ENCODE peak calls at places on chromosomes 12 and 14, in six cellular contexts. W is HepG2, X is endothelial cell of umbilical vein, A is transverse colon, Y is IMR-90, U is stomach. S is an unnamed sample.
A peak's percentile ranks its signal among the peaks of the same experiment; 100 is the strongest.

GRCh38 chr14:37594238-37594915 is 672 bp downstream of the FOXA1 start:
- DNase-seq in Y (peak; percentile 80), A (peak; percentile 82), U (peak; percentile 82), W (peak; percentile 99), X (peak; percentile 80), S (peak; percentile 87)

GRCh38 chr14:78164226-78164853 is 5.8 kb upstream of the NRXN3 start:
- DNase-seq in W (peak; percentile 15), A (peak; percentile 31), U (peak; percentile 47), X (no peak), Y (no peak), S (peak; percentile 65)

GRCh38 chr12:24507827-24508226 is 441.1 kb downstream of the BCAT1 start:
- DNase-seq in U (no peak), W (no peak), X (no peak), A (no peak), Y (peak; percentile 10), S (no peak)

GRCh38 chr12:81221681-81222080 is 143.8 kb downstream of the ACSS3 start:
- DNase-seq in Y (no peak), A (no peak), W (no peak), X (no peak), U (no peak), S (no peak)

GRCh38 chr14:95260537-95261440 is 58.9 kb downstream of the CLMN start:
- DNase-seq in X (peak; percentile 80), Y (peak; percentile 39), U (no peak), W (no peak), A (no peak), S (no peak)

GRCh38 chr14:71206123-71206522 is 298.9 kb downstream of the PCNX1 start:
- DNase-seq in W (no peak), U (no peak), Y (no peak), X (no peak), A (no peak), S (no peak)

GRCh38 chr14:83611906-83612305 is 1918.0 kb upstream of the FLRT2 start:
- DNase-seq in Y (no peak), W (no peak), A (no peak), U (no peak), X (no peak), S (no peak)

GRCh38 chr12:125549836-125550235 is 484.6 kb downstream of the AACS start:
- DNase-seq in X (no peak), Y (no peak), A (no peak), W (no peak), U (no peak), S (no peak)

GRCh38 chr14:67416085-67416484 is 4.1 kb upstream of the PLEK2 start:
- DNase-seq in Y (no peak), U (no peak), W (no peak), X (no peak), A (no peak), S (peak; percentile 72)

GRCh38 chr12:96892104-96892503 is 15.0 kb upstream of the NEDD1 start:
- DNase-seq in X (no peak), U (no peak), Y (no peak), A (no peak), W (no peak), S (no peak)

GRCh38 chr12:15899282-15899870 is 11.8 kb upstream of the DERA start:
- DNase-seq in U (no peak), W (peak; percentile 30), X (peak; percentile 54), A (no peak), Y (no peak), S (no peak)

GRCh38 chr14:24159777-24160498 is 1.1 kb upstream of the IRF9 start:
- DNase-seq in U (no peak), W (no peak), Y (no peak), X (no peak), A (no peak), S (no peak)

GRCh38 chr14:22892488-22892887 is 9.5 kb downstream of the REM2 start:
- DNase-seq in Y (no peak), W (no peak), X (no peak), U (no peak), A (no peak), S (no peak)

GRCh38 chr12:48883305-48884171 is 17.9 kb upstream of the RND1 start:
- DNase-seq in Y (peak; percentile 24), A (no peak), X (peak; percentile 87), U (peak; percentile 83), W (peak; percentile 73), S (no peak)

GRCh38 chr12:26648584-26648983 is 184.4 kb downstream of the ITPR2 start:
- DNase-seq in X (peak; percentile 90), A (no peak), W (no peak), Y (peak; percentile 95), U (no peak), S (no peak)

GRCh38 chr14:38882533-38882932 is 220.5 kb downstream of the SEC23A start:
- DNase-seq in W (no peak), Y (peak; percentile 11), X (no peak), U (no peak), A (no peak), S (no peak)

GRCh38 chr12:114562654-114563053 is 121.3 kb downstream of the TBX3 start:
- DNase-seq in X (no peak), W (no peak), A (no peak), U (no peak), Y (no peak), S (no peak)

GRCh38 chr14:101463566-101464171 is 97.6 kb upstream of the DIO3 start:
- DNase-seq in X (no peak), W (no peak), U (no peak), Y (no peak), A (no peak), S (no peak)

GRCh38 chr14:68060198-68060597 is 240.6 kb downstream of the RAD51B start:
- DNase-seq in W (no peak), X (no peak), A (no peak), Y (no peak), U (no peak), S (no peak)

GRCh38 chr14:101102875-101103274 is 199.4 kb upstream of the RTL1 start:
- DNase-seq in Y (no peak), U (no peak), W (no peak), X (no peak), A (no peak), S (peak; percentile 14)

GRCh38 chr12:13167906-13168305 is 28.6 kb upstream of the EMP1 start:
- DNase-seq in X (no peak), U (no peak), A (no peak), Y (no peak), W (no peak), S (no peak)

GRCh38 chr12:128816643-128816920 is 7.2 kb downstream of the SLC15A4 start:
- DNase-seq in U (no peak), Y (no peak), W (no peak), X (no peak), A (no peak), S (no peak)

GRCh38 chr14:51356381-51356780 is 116.3 kb downstream of the TMX1 start:
- DNase-seq in A (no peak), W (no peak), Y (no peak), U (no peak), X (no peak), S (no peak)

GRCh38 chr14:64209428-64210165 is 84.6 kb downstream of the ESR2 start:
- DNase-seq in A (peak; percentile 30), X (no peak), Y (peak; percentile 71), U (no peak), W (no peak), S (peak; percentile 54)

GRCh38 chr12:42742691-42743090 is 153.1 kb upstream of the PRICKLE1 start:
- DNase-seq in A (no peak), Y (no peak), W (no peak), X (no peak), U (no peak), S (no peak)

GRCh38 chr14:61651355-61651754 is 44.0 kb upstream of the HIF1A start:
- DNase-seq in W (no peak), X (no peak), U (no peak), A (no peak), Y (no peak), S (no peak)

GRCh38 chr12:61694214-61694613 is 566.0 kb upstream of the USP15 start:
- DNase-seq in Y (no peak), A (no peak), W (no peak), X (no peak), U (no peak), S (no peak)

GRCh38 chr14:64826333-64826732 is 53.4 kb downstream of the SPTB start:
- DNase-seq in Y (peak; percentile 22), A (no peak), X (no peak), U (no peak), W (no peak), S (no peak)

GRCh38 chr12:130761537-130762318 is 45.6 kb upstream of the RIMBP2 start:
- DNase-seq in A (peak; percentile 26), U (no peak), W (peak; percentile 54), Y (peak; percentile 41), X (no peak), S (peak; percentile 77)

GRCh38 chr12:39081910-39082309 is 176.5 kb upstream of the CPNE8 start:
- DNase-seq in Y (no peak), A (no peak), X (no peak), W (no peak), U (no peak), S (no peak)

GRCh38 chr12:70933133-70933532 is 12.6 kb upstream of the PTPRR start:
- DNase-seq in X (no peak), U (no peak), Y (no peak), A (no peak), W (no peak), S (no peak)

GRCh38 chr12:70936414-70936813 is 15.9 kb upstream of the PTPRR start:
- DNase-seq in W (no peak), A (no peak), X (no peak), U (no peak), Y (no peak), S (no peak)
- H3K4me1 ChIP-seq in W (no peaks in the 10 kb centered on the region), A (no peaks in the 10 kb centered on the region), X (no peaks in the 10 kb centered on the region), U (no peaks in the 10 kb centered on the region), Y (no peaks in the 10 kb centered on the region), S (no peaks in the 10 kb centered on the region)

DNA sequence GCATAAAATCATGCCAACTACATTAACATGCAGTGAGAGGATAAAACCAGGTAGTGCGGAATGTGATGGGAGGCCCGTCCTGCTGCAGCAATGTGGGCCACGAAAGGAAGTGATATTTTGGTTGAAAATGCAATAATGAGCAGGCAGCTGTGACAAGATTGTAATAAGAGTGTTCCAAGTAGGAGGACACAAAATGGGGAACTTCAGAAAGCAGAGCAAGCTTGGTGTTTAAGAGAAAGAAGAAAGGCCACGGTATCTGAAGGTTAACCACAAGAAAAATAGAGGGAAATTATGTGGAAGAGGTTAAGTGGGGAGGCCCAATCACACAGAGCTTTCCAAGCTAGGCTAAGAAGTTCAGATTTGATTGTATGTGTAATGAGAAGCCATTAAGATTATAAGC is 34.3 kb downstream of the OVCH1 start:
- DNase-seq in Y (no peak), U (no peak), A (no peak), X (no peak), W (no peak), S (no peak)
- TF ChIP-seq POLR2A in Y (no peak), U (no peak), A (no peak), X (no peak), W (no peak), S (no peak)

DNA sequence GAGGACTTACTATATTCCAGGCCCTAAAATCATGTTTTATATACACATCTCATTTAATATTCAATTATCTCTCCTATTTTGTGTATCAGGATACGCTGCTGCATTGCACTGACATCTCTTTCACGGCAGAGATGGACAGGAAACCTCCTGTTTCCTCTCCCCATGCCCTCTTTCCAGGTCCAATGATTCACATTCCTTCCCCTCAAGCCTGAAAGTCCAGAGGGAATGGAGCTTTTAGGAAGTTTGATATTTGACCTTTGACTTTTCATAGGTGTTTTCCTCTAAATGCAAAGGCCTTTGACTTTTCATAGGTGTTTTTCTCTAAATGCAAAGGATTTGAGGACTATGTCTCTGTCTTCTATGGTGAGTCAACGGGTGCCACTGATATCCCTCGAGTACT is 89.5 kb downstream of the STON2 start:
- DNase-seq in X (no peak), W (no peak), U (no peak), A (no peak), Y (no peak), S (no peak)
- H3K4me1 ChIP-seq in X (no peaks in the 10 kb centered on the region), W (peaks cover 8% of the 10 kb centered on the region), U (peaks cover 7% of the 10 kb centered on the region), A (peaks cover 7% of the 10 kb centered on the region), Y (no peaks in the 10 kb centered on the region), S (no peaks in the 10 kb centered on the region)

GRCh38 chr12:50039151-50039835 is 14.0 kb upstream of the RACGAP1 start:
- DNase-seq in W (peak; percentile 69), U (peak; percentile 94), X (peak; percentile 70), A (peak; percentile 86), Y (peak; percentile 78), S (peak; percentile 92)
- TF ChIP-seq POLR2A in W (no peak), U (no peak), X (no peak), A (no peak), Y (no peak), S (no peak)

S was measured in testis.